ENCODE peak calls at places on chromosome 22, in six cellular contexts. C is AG09309, V is IMR-90, L is HFF-Myc, F is tibial artery, I is cardiac muscle cell. R is an unnamed sample.

GRCh38 chr22:50308597-50308935 is 1.1 kb upstream of the PLXNB2 start:
- DNase-seq in C (no peak), V (peak; percentile 40), L (no peak), F (peak; percentile 86), I (peak; percentile 89), R (peak; percentile 48)

GRCh38 chr22:35102663-35103062 is 36.7 kb downstream of the ISX start:
- DNase-seq in C (no peak), V (peak; percentile 2), L (no peak), F (no peak), I (peak; percentile 4), R (no peak)

GRCh38 chr22:36455571-36456458 is 25.6 kb downstream of the TXN2 start:
- DNase-seq in C (no peak), V (no peak), L (no peak), F (no peak), I (no peak), R (no peak)

GRCh38 chr22:49051491-49052022 is 776.1 kb downstream of the BRD1 start:
- DNase-seq in C (no peak), V (no peak), L (no peak), F (peak; percentile 14), I (no peak), R (no peak)

GRCh38 chr22:30176431-30176830 is 70.1 kb downstream of the LIF start:
- DNase-seq in C (no peak), V (no peak), L (no peak), F (no peak), I (no peak), R (no peak)

GRCh38 chr22:24994070-24994763 is 41.7 kb downstream of the KIAA1671 start:
- DNase-seq in C (no peak), V (no peak), L (no peak), F (no peak), I (no peak), R (peak; percentile 62)

GRCh38 chr22:36334081-36334831 is 53.5 kb downstream of the MYH9 start:
- DNase-seq in C (no peak), V (no peak), L (no peak), F (no peak), I (no peak), R (no peak)

GRCh38 chr22:38754247-38755154 is 1.3 kb downstream of the SUN2 start:
- DNase-seq in C (no peak), V (peak; percentile 43), L (peak; percentile 26), F (peak; percentile 92), I (peak; percentile 78), R (peak; percentile 83)

GRCh38 chr22:49052560-49052959 is 775.1 kb downstream of the BRD1 start:
- DNase-seq in C (no peak), V (no peak), L (no peak), F (peak; percentile 7), I (no peak), R (no peak)

GRCh38 chr22:16824718-16825687 is at the start of gene XKR3:
- DNase-seq in C (no peak), V (no peak), L (no peak), F (no peak), I (no peak), R (peak; percentile 8)

GRCh38 chr22:50733521-50734342 is 4.3 kb upstream of the ACR start:
- DNase-seq in C (peak; percentile 10), V (peak; percentile 59), L (no peak), F (peak; percentile 20), I (peak; percentile 15), R (peak; percentile 31)

GRCh38 chr22:41919357-41920224 is 4.7 kb upstream of the SHISA8 start:
- DNase-seq in C (no peak), V (peak; percentile 11), L (no peak), F (no peak), I (peak; percentile 47), R (no peak)

GRCh38 chr22:48700566-48701295 is 1126.9 kb downstream of the BRD1 start:
- DNase-seq in C (no peak), V (no peak), L (no peak), F (no peak), I (no peak), R (no peak)

DNA sequence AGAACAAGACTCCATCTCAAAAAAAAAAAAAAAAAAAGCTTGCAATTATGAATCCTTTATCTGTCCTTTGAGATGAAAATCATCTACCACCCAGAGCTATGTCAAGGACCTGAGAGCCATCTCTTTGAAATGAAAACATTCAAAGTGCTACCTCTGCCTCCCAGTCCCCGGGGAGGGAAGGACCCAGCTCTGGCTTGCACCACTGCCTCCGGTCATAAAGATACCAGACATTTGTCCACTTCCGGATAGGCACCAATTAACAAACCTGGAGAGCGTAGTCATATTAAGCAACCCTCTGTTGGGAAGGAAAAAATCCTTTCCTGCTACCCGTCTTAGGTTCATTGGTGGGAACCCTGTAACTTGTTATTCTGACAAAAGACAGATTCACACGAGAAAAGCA is 98.6 kb downstream of the ARHGAP8 start:
- DNase-seq in C (no peak), V (no peak), L (no peak), F (no peak), I (no peak), R (no peak)
- H3K4me3 ChIP-seq in C (no peak overlapping the region), V (no peak overlapping the region), L (no peak overlapping the region), F (no peak overlapping the region), I (no peak overlapping the region), R (no peak overlapping the region)

DNA sequence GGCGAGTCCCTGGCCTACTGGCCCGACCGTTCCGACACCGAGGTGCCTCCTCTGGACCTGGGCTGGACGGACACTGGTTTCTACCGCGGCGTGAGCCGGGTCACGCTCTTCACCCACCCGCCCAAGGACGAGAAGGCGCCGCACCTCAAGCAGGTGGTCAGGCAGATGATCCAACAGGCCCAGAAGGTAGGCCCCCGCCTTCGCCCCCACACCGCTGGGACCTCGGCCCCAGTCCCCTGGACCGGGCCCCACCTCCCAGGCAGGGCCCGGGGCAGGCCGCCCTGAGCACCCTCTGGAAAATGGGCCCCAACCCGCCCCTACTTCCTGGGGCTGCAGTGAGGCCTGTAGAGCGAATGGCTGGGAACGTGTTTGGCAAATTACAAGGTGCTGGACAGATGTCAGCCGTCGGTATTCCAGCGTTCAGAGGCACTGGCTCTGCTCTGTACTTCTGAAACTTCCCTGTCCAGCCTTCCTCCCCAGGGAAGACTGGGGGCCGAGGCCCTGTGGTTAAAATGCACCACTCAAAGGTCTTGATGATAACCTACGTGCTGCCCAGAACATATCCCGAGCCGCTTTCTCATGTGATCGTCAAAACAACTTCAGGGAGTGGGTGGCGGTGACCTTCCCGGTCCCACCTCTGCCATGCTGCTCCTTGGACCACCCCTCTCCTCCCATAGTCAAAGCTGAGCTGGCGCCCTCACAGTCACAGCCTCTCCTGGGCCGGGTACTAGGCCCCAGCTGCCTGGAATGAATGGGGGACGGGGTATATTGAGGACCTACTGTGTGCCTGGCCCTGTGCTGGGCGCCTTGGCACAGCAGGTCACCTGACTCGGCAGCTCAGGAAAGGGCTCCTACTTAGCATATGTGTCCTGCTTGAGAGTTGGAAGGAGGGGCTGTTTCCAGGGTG is 845 bp downstream of the FAM83F start:
- DNase-seq in C (no peak), V (no peak), L (no peak), F (no peak), I (no peak), R (no peak)
- H3K4me3 ChIP-seq in C (no peak overlapping the region), V (no peak overlapping the region), L (no peak overlapping the region), F (no peak overlapping the region), I (no peak overlapping the region), R (no peak overlapping the region)

DNA sequence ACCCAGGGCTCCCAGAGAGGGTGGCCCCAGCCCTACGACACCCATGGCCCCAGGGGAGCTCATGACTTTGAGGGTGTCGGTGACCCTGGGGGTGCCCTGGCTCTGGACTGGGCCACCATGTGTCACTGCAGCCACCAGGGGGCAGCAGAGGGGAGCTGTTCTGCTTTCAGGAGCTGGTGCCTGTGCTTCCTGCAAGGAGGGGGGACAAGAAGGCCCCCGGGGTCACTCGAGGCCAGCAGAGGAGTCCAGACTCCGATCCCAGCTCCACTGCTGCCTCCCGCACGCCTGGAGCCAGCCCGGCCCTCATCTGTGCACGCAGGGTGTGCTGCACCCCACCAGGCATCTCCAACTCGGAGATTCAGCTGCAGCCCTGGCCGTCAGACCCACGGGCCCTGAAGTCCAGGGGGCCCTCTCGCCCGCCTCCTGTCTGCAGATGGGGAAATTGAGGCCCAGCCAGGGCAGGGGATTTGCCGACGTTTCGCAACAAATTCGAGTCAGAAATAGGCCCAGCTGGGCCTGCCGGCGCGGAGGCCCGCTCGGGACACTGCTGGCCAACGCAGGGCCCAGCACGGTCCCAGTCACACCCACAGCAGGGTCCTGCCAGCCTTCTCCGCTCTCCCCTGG is 29.5 kb upstream of the WNT7B start:
- DNase-seq in C (no peak), V (peak; percentile 80), L (peak; percentile 65), F (peak; percentile 91), I (peak; percentile 94), R (peak; percentile 93)
- H3K4me3 ChIP-seq in C (peak overlapping the region; percentile 20), V (no peak overlapping the region), L (peak overlapping the region; percentile 35), F (no peak overlapping the region), I (no peak overlapping the region), R (peak overlapping the region; percentile 55)

DNA sequence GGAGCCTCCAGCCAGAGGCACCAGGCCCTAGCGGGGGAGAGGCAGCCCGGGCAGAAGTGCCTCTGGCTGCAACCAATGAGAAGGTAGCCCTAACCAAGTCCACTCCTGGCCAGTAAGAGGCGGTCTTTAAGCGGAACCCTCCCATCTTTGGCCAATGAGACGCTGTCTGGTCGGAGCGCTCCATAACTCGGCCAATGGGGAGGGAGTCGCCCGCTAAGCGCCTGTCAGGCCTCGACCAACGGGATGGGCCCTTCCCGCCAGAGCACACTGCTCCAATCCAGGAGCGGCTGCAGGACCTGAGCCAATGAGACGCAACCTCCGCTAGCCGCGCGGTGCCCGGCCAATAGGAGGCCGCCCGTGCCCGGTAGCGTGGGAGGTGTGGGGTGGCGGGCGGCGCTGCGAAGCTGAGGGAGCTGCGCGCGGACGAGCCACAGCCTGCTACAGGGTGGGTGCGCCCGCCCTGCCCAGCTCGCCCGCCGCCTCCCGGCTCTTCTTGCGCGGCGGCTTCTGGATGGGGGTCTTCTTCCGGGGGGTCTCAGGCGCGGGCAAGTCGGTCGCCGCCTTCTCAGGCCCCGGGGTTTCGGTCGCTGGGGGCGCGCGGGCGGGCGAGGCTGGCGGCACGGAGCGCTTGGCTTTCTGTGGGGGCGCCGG is 12.6 kb downstream of the SCARF2 start:
- DNase-seq in C (no peak), V (no peak), L (no peak), F (no peak), I (no peak), R (no peak)
- H3K4me3 ChIP-seq in C (no peak overlapping the region), V (no peak overlapping the region), L (no peak overlapping the region), F (no peak overlapping the region), I (no peak overlapping the region), R (no peak overlapping the region)

DNA sequence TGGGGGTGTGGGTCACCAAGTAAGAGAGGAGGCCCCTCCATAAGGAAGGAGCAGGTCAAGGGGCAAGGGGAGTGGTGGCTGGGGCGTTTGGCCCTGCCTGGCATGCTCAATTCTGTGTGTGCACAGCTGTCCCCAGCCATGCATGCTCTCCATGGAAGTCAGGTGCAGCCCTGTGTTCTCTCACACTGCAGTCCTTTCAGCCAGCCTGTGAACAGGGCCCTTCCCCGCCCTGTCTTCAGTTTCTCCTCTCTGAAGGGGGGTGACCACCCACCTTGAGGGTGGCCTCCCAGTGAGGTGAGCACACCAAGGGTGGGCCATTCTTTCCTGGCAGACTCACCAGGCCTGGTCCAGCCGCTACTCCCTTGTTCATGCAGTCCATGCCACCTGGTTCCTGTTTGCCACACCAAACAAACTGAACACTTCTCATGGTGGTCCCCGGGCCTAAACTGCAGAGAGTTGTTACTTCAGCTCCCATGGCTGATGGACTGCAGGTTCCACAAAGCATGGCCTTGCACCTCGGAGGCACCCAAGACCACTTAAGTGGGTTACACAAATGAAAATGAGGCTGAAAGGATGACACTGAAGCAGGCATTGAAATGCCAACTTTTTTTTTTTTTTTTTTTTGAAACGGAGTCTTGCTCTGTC is 1.7 kb upstream of the CHCHD10 start:
- DNase-seq in C (no peak), V (no peak), L (no peak), F (no peak), I (no peak), R (no peak)
- H3K4me3 ChIP-seq in C (no peak overlapping the region), V (no peak overlapping the region), L (no peak overlapping the region), F (no peak overlapping the region), I (no peak overlapping the region), R (no peak overlapping the region)

R was measured in fibroblast of the aortic adventitia.